ENCODE peak calls at places on chromosomes 3 and 15, in seven cellular contexts. X, B, N, C, U, K and I are unnamed samples.

GRCh38 chr15:31298707-31299172 is 27.9 kb upstream of the KLF13 start:
- DNase-seq in N (no peak), U (no peak), K (no peak), C (no peak), X (no peak), B (no peak), I (no peak)

GRCh38 chr3:12380408-12380795 is 91.5 kb downstream of the PPARG start:
- DNase-seq in B (no peak), C (no peak), N (no peak), K (no peak), X (no peak), U (no peak), I (no peak)

GRCh38 chr3:119034256-119035013 is at the start of gene IGSF11:
- DNase-seq in C (peak), B (peak), K (peak), U (peak), N (peak), X (peak), I (peak)

GRCh38 chr3:81726132-81726531 is 35.3 kb downstream of the GBE1 start:
- DNase-seq in N (no peak), U (no peak), K (no peak), C (no peak), X (no peak), B (no peak), I (no peak)

GRCh38 chr3:160697628-160698382 is 20.8 kb downstream of the ARL14 start:
- DNase-seq in U (peak), B (no peak), N (no peak), K (no peak), X (no peak), C (no peak), I (no peak)

GRCh38 chr3:8506611-8507061 is 5.0 kb downstream of the LMCD1 start:
- DNase-seq in K (no peak), B (no peak), C (no peak), X (no peak), N (no peak), U (no peak), I (no peak)

GRCh38 chr15:42056934-42057743 is 36.3 kb upstream of the PLA2G4E start:
- DNase-seq in N (peak), U (peak), X (peak), B (peak), K (peak), C (peak), I (peak)

GRCh38 chr3:112688819-112689218 is 47.9 kb upstream of the CCDC80 start:
- DNase-seq in K (no peak), B (no peak), X (no peak), C (no peak), N (no peak), U (no peak), I (no peak)

GRCh38 chr3:66138336-66139234 is 82.2 kb upstream of the SLC25A26 start:
- DNase-seq in B (no peak), N (no peak), U (peak), K (peak), C (peak), X (no peak), I (no peak)

GRCh38 chr15:29870495-29871151 is 48.4 kb upstream of the TJP1 start:
- DNase-seq in K (peak), U (peak), N (no peak), X (no peak), B (no peak), C (peak), I (no peak)

GRCh38 chr3:153069598-153069997 is 92.4 kb upstream of the RAP2B start:
- DNase-seq in B (no peak), U (no peak), X (no peak), K (no peak), N (no peak), C (no peak), I (no peak)

GRCh38 chr3:37712918-37713819 is 148.5 kb upstream of the CTDSPL start:
- DNase-seq in N (no peak), U (no peak), K (no peak), B (no peak), C (no peak), X (no peak), I (no peak)

GRCh38 chr3:62154457-62155148 is 218.7 kb downstream of the FEZF2 start:
- DNase-seq in C (no peak), N (no peak), K (no peak), X (no peak), B (no peak), U (no peak), I (no peak)

GRCh38 chr15:52518487-52518886 is 10.2 kb downstream of the MYO5A start:
- DNase-seq in N (no peak), K (no peak), C (no peak), U (no peak), X (no peak), B (no peak), I (no peak)

GRCh38 chr3:73098873-73099272 is 37.4 kb downstream of the EBLN2 start:
- DNase-seq in N (no peak), C (no peak), B (no peak), U (no peak), X (no peak), K (no peak), I (no peak)

GRCh38 chr3:19348929-19349564 is 200.7 kb downstream of the KCNH8 start:
- DNase-seq in N (no peak), B (peak), C (no peak), K (no peak), X (no peak), U (peak), I (no peak)

GRCh38 chr15:54659668-54660067 is 537.1 kb downstream of the RSL24D1 start:
- DNase-seq in K (no peak), U (no peak), B (no peak), X (no peak), N (no peak), C (no peak), I (no peak)

GRCh38 chr15:24955549-24955929 is 752 bp downstream of the SNRPN start:
- DNase-seq in N (no peak), U (no peak), C (no peak), K (peak), B (peak), X (peak), I (peak)

GRCh38 chr15:96247631-96248305 is 82.7 kb upstream of the NR2F2 start:
- DNase-seq in C (no peak), K (no peak), N (no peak), B (no peak), X (no peak), U (no peak), I (no peak)

GRCh38 chr3:68809596-68809995 is 122.8 kb downstream of the TAFA4 start:
- DNase-seq in N (no peak), U (no peak), K (no peak), C (no peak), X (no peak), B (no peak), I (no peak)

GRCh38 chr3:158420654-158421396 is 150.2 kb upstream of the MLF1 start:
- DNase-seq in U (no peak), X (no peak), N (no peak), K (no peak), C (no peak), B (no peak), I (no peak)

GRCh38 chr15:68739390-68740075 is 81.2 kb downstream of the ANP32A start:
- DNase-seq in C (peak), N (no peak), U (no peak), K (no peak), X (no peak), B (no peak), I (no peak)

GRCh38 chr3:45957606-45958005 is 14.3 kb downstream of the CXCR6 start:
- DNase-seq in X (no peak), U (no peak), B (no peak), N (no peak), K (no peak), C (peak), I (no peak)

GRCh38 chr3:129068291-129068886 is 7.8 kb downstream of the GP9 start:
- DNase-seq in U (no peak), C (no peak), K (no peak), N (no peak), B (no peak), X (peak), I (no peak)

GRCh38 chr3:126928921-126929485 is 53.9 kb upstream of the PLXNA1 start:
- DNase-seq in B (no peak), C (no peak), X (no peak), N (no peak), K (no peak), U (no peak), I (no peak)

GRCh38 chr15:31974855-31975421 is 55.4 kb upstream of the CHRNA7 start:
- DNase-seq in C (peak), K (no peak), N (peak), B (peak), X (no peak), U (peak), I (no peak)

GRCh38 chr15:100042558-100042957 is 299.2 kb downstream of the ADAMTS17 start:
- DNase-seq in B (no peak), C (no peak), X (no peak), K (no peak), N (no peak), U (no peak), I (no peak)

GRCh38 chr3:107560166-107560565 is 37.4 kb downstream of the BBX start:
- DNase-seq in N (no peak), U (no peak), B (no peak), C (no peak), X (no peak), K (no peak), I (no peak)

GRCh38 chr3:139301183-139301582 is 42.6 kb upstream of the MRPS22 start:
- DNase-seq in X (no peak), K (no peak), U (no peak), B (no peak), N (no peak), C (no peak), I (no peak)

GRCh38 chr15:44207643-44208042 is 12.6 kb upstream of the FRMD5 start:
- DNase-seq in K (no peak), B (no peak), U (no peak), X (no peak), C (no peak), N (no peak), I (no peak)

GRCh38 chr3:42660131-42660715 is 6.7 kb downstream of the ZBTB47 start:
- DNase-seq in K (no peak), X (no peak), U (no peak), B (no peak), C (no peak), N (no peak), I (no peak)